ENCODE peak calls at places on chromosomes 7 and 10, in eight cellular contexts. L, F, U, C, D, N, H and M are unnamed samples.
A peak's percentile ranks its signal among the peaks of the same experiment; 100 is the strongest.

GRCh38 chr7:23759556-23760391 is 49.8 kb downstream of the STK31 start:
- DNase-seq in L (no peak), U (peak; percentile 91), D (no peak), N (no peak), C (no peak), F (no peak), H (peak; percentile 66), M (peak; percentile 95)

GRCh38 chr7:7665031-7665430 is 24.5 kb downstream of the UMAD1 start:
- DNase-seq in D (no peak), C (no peak), N (no peak), L (no peak), F (no peak), U (no peak), H (no peak), M (no peak)

GRCh38 chr7:31002256-31002655 is 38.5 kb downstream of the GHRHR start:
- DNase-seq in U (peak; percentile 39), C (no peak), F (no peak), D (no peak), L (no peak), N (no peak), H (no peak), M (no peak)

GRCh38 chr10:77163670-77164348 is 473.8 kb downstream of the KCNMA1 start:
- DNase-seq in U (peak; percentile 98), H (peak; percentile 98), N (peak; percentile 60), D (peak; percentile 76), F (peak; percentile 75), C (no peak), L (peak; percentile 73), M (peak; percentile 95)

GRCh38 chr10:123140164-123140982 is 4.6 kb downstream of the HMX3 start:
- DNase-seq in D (no peak), H (no peak), N (no peak), L (no peak), F (peak; percentile 68), C (no peak), U (no peak), M (no peak)

GRCh38 chr7:44535348-44536064 is 5.6 kb downstream of the NPC1L1 start:
- DNase-seq in H (no peak), U (no peak), C (no peak), N (no peak), L (no peak), F (no peak), D (no peak), M (no peak)

GRCh38 chr7:30780909-30781308 is 9.7 kb downstream of the MINDY4 start:
- DNase-seq in N (no peak), D (peak; percentile 67), L (peak; percentile 16), C (no peak), U (no peak), F (no peak), H (no peak), M (no peak)

GRCh38 chr7:27210441-27211083 is 10.7 kb upstream of the HOXA13 start:
- DNase-seq in N (peak; percentile 82), F (peak; percentile 85), H (no peak), C (no peak), L (peak; percentile 64), D (peak; percentile 33), U (no peak), M (no peak)

GRCh38 chr7:32030904-32031692 is 39.1 kb downstream of the PDE1C start:
- DNase-seq in F (no peak), U (no peak), N (no peak), C (no peak), L (no peak), D (no peak), H (no peak), M (no peak)

GRCh38 chr10:44386546-44387052 is 1.7 kb upstream of the CXCL12 start:
- DNase-seq in L (peak; percentile 62), N (peak; percentile 57), F (peak; percentile 90), C (no peak), H (no peak), U (no peak), D (peak; percentile 55), M (peak; percentile 4)

GRCh38 chr10:112369495-112370423 is 4.2 kb upstream of the ACSL5 start:
- DNase-seq in F (no peak), U (no peak), C (no peak), H (no peak), L (no peak), N (peak; percentile 8), D (no peak), M (no peak)

GRCh38 chr10:20185116-20185515 is 368.9 kb downstream of the PLXDC2 start:
- DNase-seq in C (no peak), D (no peak), U (peak; percentile 23), F (no peak), L (no peak), N (no peak), H (no peak), M (no peak)

GRCh38 chr10:114486938-114487814 is 82.9 kb upstream of the AFAP1L2 start:
- DNase-seq in U (peak; percentile 45), L (no peak), F (no peak), C (no peak), H (no peak), D (no peak), N (no peak), M (peak; percentile 81)

GRCh38 chr7:47039899-47040298 is 542.0 kb downstream of the TNS3 start:
- DNase-seq in U (peak; percentile 66), L (no peak), F (no peak), D (no peak), H (no peak), N (no peak), C (no peak), M (no peak)

GRCh38 chr10:69474688-69475432 is 23.6 kb downstream of the TSPAN15 start:
- DNase-seq in D (peak; percentile 55), H (no peak), N (no peak), F (no peak), U (peak; percentile 83), C (no peak), L (no peak), M (peak; percentile 62)

GRCh38 chr10:118482393-118483331 is 112.8 kb downstream of the PRLHR start:
- DNase-seq in L (no peak), H (no peak), N (no peak), U (no peak), F (no peak), D (no peak), C (no peak), M (no peak)

GRCh38 chr7:138338361-138338760 is 121.7 kb upstream of the TRIM24 start:
- DNase-seq in U (peak; percentile 46), L (peak; percentile 93), N (no peak), F (no peak), C (no peak), H (no peak), D (peak; percentile 16), M (no peak)

GRCh38 chr10:48363617-48364355 is 57.3 kb downstream of the MAPK8 start:
- DNase-seq in H (peak; percentile 62), L (peak; percentile 54), F (no peak), N (peak; percentile 11), C (peak; percentile 7), U (peak; percentile 55), D (peak; percentile 13), M (no peak)

GRCh38 chr10:6721964-6722615 is 142.0 kb upstream of the PRKCQ start:
- DNase-seq in C (no peak), U (peak; percentile 95), L (no peak), D (no peak), H (peak; percentile 2), F (no peak), N (no peak), M (peak; percentile 96)
- H3K27ac ChIP-seq in C (no peak overlapping the region), U (peak overlapping the region; percentile 93), L (no peak overlapping the region), D (peak overlapping the region; percentile 10), H (no peak overlapping the region), F (no peak overlapping the region), N (peak overlapping the region; percentile 39), M (peak overlapping the region; percentile 93)

GRCh38 chr7:6163402-6163801 is 109.0 kb downstream of the CYTH3 start:
- DNase-seq in L (no peak), H (no peak), N (no peak), D (no peak), U (no peak), C (no peak), F (no peak), M (no peak)
- H3K27ac ChIP-seq in L (no peak overlapping the region), H (no peak overlapping the region), N (no peak overlapping the region), D (peak overlapping the region; percentile 63), U (no peak overlapping the region), C (no peak overlapping the region), F (peak overlapping the region; percentile 89), M (no peak overlapping the region)

GRCh38 chr10:93198401-93199175 is 124.9 kb downstream of the CYP26A1 start:
- DNase-seq in F (no peak), N (no peak), D (no peak), L (no peak), U (no peak), H (no peak), C (no peak), M (no peak)

GRCh38 chr10:93204494-93205485 is 131.1 kb downstream of the CYP26A1 start:
- DNase-seq in U (no peak), C (no peak), H (no peak), N (no peak), D (no peak), F (no peak), L (no peak), M (no peak)

GRCh38 chr10:93193886-93194285 is 120.2 kb downstream of the CYP26A1 start:
- DNase-seq in N (no peak), L (no peak), F (no peak), D (no peak), H (no peak), C (no peak), U (no peak), M (no peak)

DNA sequence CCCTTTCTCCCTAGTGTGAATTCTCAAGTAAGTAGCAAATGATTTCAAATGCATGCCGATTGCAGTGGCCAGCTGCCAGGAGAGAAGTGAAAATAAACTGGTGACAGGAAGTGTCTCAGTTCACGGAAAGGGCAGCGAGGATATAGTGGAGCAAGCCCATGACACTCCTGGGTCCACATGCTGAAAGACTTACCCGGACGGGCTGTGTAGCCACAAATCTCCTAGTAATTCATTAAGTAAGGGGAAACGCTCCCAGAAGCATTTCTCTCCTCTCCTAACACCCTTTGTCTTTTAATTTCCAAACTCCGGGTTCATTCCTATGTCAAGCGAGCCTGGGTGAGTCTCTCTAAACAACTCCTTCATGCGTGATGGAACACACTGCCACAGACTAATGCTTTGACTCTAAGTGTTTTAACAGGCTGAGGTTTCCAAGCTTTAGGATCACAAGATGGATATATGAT is 125.6 kb downstream of the CYP26A1 start:
- DNase-seq in D (peak; percentile 64), C (no peak), L (peak; percentile 78), H (peak; percentile 13), N (peak; percentile 74), F (no peak), U (peak; percentile 85), M (no peak)
- H3K27ac ChIP-seq in D (no peak overlapping the region), C (no peak overlapping the region), L (peak overlapping the region; percentile 47), H (peak overlapping the region; percentile 51), N (peak overlapping the region; percentile 14), F (no peak overlapping the region), U (peak overlapping the region; percentile 25), M (no peak overlapping the region)

GRCh38 chr7:95395755-95396135 is 430 bp downstream of the PON3 start:
- DNase-seq in N (no peak), F (no peak), L (no peak), D (no peak), C (no peak), H (peak; percentile 25), U (no peak), M (no peak)

GRCh38 chr7:95397381-95397780 is 1.2 kb upstream of the PON3 start:
- DNase-seq in D (no peak), N (no peak), C (no peak), H (no peak), U (no peak), L (no peak), F (no peak), M (no peak)

GRCh38 chr7:95396136-95397032 is at the start of gene PON3:
- DNase-seq in F (no peak), L (no peak), N (peak; percentile 48), C (peak; percentile 5), H (peak; percentile 61), U (no peak), D (peak; percentile 12), M (peak; percentile 53)

GRCh38 chr7:95391761-95392160 is 4.4 kb downstream of the PON3 start:
- DNase-seq in D (no peak), N (no peak), U (no peak), F (no peak), C (no peak), L (no peak), H (no peak), M (no peak)

GRCh38 chr7:95394370-95394769 is 1.8 kb downstream of the PON3 start:
- DNase-seq in U (no peak), L (no peak), H (no peak), D (no peak), N (no peak), F (no peak), C (no peak), M (no peak)
- H3K27ac ChIP-seq in U (no peak overlapping the region), L (no peak overlapping the region), H (no peak overlapping the region), D (no peak overlapping the region), N (no peak overlapping the region), F (no peak overlapping the region), C (no peak overlapping the region), M (no peak overlapping the region)